ENCODE peak calls at places on chromosome 3, in ten cellular contexts. U is mammary epithelial cell, N is left lung, R is MCF 10A, C is cardiac fibroblast, W is neural crest cell, Y is AG04450, V is glutamatergic neuron, L is left ventricle myocardium inferior, A is ovary. T is an unnamed sample.

GRCh38 chr3:9951598-9951961 is 628 bp downstream of the PRRT3 start:
- DNase-seq in C (no peak), L (no peak), R (no peak), N (no peak), A (no peak), Y (no peak), U (no peak), W (no peak), V (no peak), T (no peak)

GRCh38 chr3:126508539-126508938 is 9.0 kb downstream of the UROC1 start:
- DNase-seq in R (no peak), C (peak), N (no peak), V (peak), A (no peak), L (no peak), W (no peak), Y (no peak), U (no peak), T (peak)

GRCh38 chr3:47603332-47603731 is 24.7 kb upstream of the CSPG5 start:
- DNase-seq in V (no peak), N (no peak), Y (no peak), U (peak), A (no peak), C (no peak), L (no peak), W (no peak), R (no peak), T (no peak)

GRCh38 chr3:95172549-95172948 is 1109.7 kb downstream of the NSUN3 start:
- DNase-seq in N (no peak), R (no peak), U (no peak), A (no peak), C (no peak), W (no peak), V (no peak), Y (no peak), L (no peak), T (no peak)

GRCh38 chr3:32493437-32494414 is 8.9 kb downstream of the CMTM6 start:
- DNase-seq in C (peak), V (no peak), L (no peak), W (no peak), U (peak), A (no peak), Y (no peak), R (no peak), N (no peak), T (no peak)

GRCh38 chr3:33075996-33076395 is 20.9 kb downstream of the GLB1 start:
- DNase-seq in V (no peak), N (no peak), L (no peak), R (no peak), U (no peak), C (peak), Y (no peak), W (no peak), A (no peak), T (no peak)

GRCh38 chr3:160801386-160802118 is 45.5 kb downstream of the PPM1L start:
- DNase-seq in Y (no peak), N (peak), V (no peak), A (no peak), W (no peak), R (peak), L (peak), U (no peak), C (peak), T (no peak)

GRCh38 chr3:100226712-100227429 is 33.9 kb upstream of the TBC1D23 start:
- DNase-seq in W (no peak), U (no peak), V (no peak), Y (no peak), R (peak), C (peak), A (no peak), N (no peak), L (no peak), T (no peak)

GRCh38 chr3:120615863-120616599 is 19.9 kb downstream of the NDUFB4 start:
- DNase-seq in W (no peak), V (peak), A (no peak), L (peak), C (peak), R (no peak), Y (no peak), U (no peak), N (peak), T (no peak)

GRCh38 chr3:32110233-32110760 is 3.9 kb downstream of the GPD1L start:
- DNase-seq in U (no peak), V (no peak), Y (no peak), C (no peak), N (no peak), A (no peak), W (no peak), R (no peak), L (no peak), T (no peak)

GRCh38 chr3:55343486-55344357 is 143.4 kb downstream of the WNT5A start:
- DNase-seq in N (no peak), A (no peak), U (no peak), W (no peak), R (no peak), Y (no peak), L (no peak), C (peak), V (no peak), T (no peak)

GRCh38 chr3:44114142-44114541 is 127.5 kb upstream of the TOPAZ1 start:
- DNase-seq in A (no peak), V (peak), C (peak), R (no peak), W (peak), N (no peak), U (no peak), L (peak), Y (no peak), T (no peak)

GRCh38 chr3:139020868-139021234 is at the start of gene PRR23B:
- DNase-seq in U (no peak), Y (no peak), W (no peak), N (no peak), A (no peak), C (no peak), L (no peak), R (no peak), V (no peak), T (no peak)

GRCh38 chr3:117553461-117553860 is 843.9 kb downstream of the TUSC7 start:
- DNase-seq in C (peak), U (no peak), A (no peak), R (peak), N (no peak), Y (no peak), W (no peak), L (no peak), V (no peak), T (no peak)

GRCh38 chr3:18779704-18780103 is 354.6 kb upstream of the SATB1 start:
- DNase-seq in A (no peak), Y (no peak), C (no peak), N (no peak), L (no peak), U (no peak), W (no peak), R (no peak), V (no peak), T (no peak)

GRCh38 chr3:6631376-6631775 is 229.5 kb upstream of the GRM7 start:
- DNase-seq in N (no peak), R (no peak), L (no peak), W (no peak), U (no peak), A (no peak), V (no peak), C (no peak), Y (no peak), T (no peak)

GRCh38 chr3:33159234-33159633 is 45.4 kb downstream of the CRTAP start:
- DNase-seq in N (no peak), Y (no peak), A (no peak), R (no peak), W (no peak), U (no peak), V (no peak), L (no peak), C (no peak), T (no peak)

GRCh38 chr3:9940746-9941145 is 7.1 kb downstream of the CRELD1 start:
- DNase-seq in A (no peak), R (no peak), V (no peak), N (no peak), W (no peak), U (no peak), C (no peak), Y (no peak), L (no peak), T (no peak)

GRCh38 chr3:36417237-36417636 is 36.9 kb downstream of the STAC start:
- DNase-seq in U (no peak), N (no peak), L (no peak), W (no peak), R (no peak), C (no peak), Y (no peak), A (no peak), V (no peak), T (no peak)

GRCh38 chr3:5304789-5305680 is 117.5 kb downstream of the EDEM1 start:
- DNase-seq in N (no peak), A (no peak), C (peak), W (peak), R (peak), U (peak), L (no peak), V (peak), Y (no peak), T (no peak)

GRCh38 chr3:64612916-64613526 is 74.8 kb downstream of the ADAMTS9 start:
- DNase-seq in Y (no peak), A (no peak), W (no peak), R (no peak), N (no peak), V (peak), C (no peak), U (no peak), L (no peak), T (no peak)

GRCh38 chr3:186472466-186473008 is 71.6 kb downstream of the CRYGS start:
- DNase-seq in U (no peak), Y (no peak), V (no peak), R (no peak), C (no peak), W (no peak), N (no peak), L (no peak), A (no peak), T (no peak)

GRCh38 chr3:140186421-140186920 is 251.5 kb downstream of the CLSTN2 start:
- DNase-seq in U (peak), Y (no peak), N (no peak), A (no peak), W (no peak), R (peak), C (peak), V (no peak), L (no peak), T (no peak)

GRCh38 chr3:124126446-124127017 is 134.6 kb upstream of the ROPN1 start:
- DNase-seq in A (no peak), W (no peak), L (no peak), Y (no peak), N (no peak), R (no peak), V (no peak), C (no peak), U (no peak), T (no peak)

GRCh38 chr3:146558811-146559210 is 14.4 kb upstream of the PLSCR1 start:
- DNase-seq in Y (no peak), A (no peak), W (no peak), R (no peak), N (no peak), C (no peak), V (no peak), U (no peak), L (no peak), T (no peak)

GRCh38 chr3:155352900-155353490 is 59.5 kb upstream of the STRIT1 start:
- DNase-seq in N (no peak), A (no peak), W (no peak), V (no peak), C (peak), U (peak), L (no peak), R (peak), Y (no peak), T (no peak)

GRCh38 chr3:125594581-125595011 is 701 bp downstream of the OSBPL11 start:
- DNase-seq in V (no peak), A (peak), N (peak), L (peak), W (peak), C (no peak), R (no peak), U (peak), Y (no peak), T (no peak)

GRCh38 chr3:187673012-187673411 is 2.8 kb upstream of the SST start:
- DNase-seq in W (no peak), U (peak), A (no peak), L (no peak), V (no peak), C (no peak), N (no peak), Y (no peak), R (no peak), T (no peak)

GRCh38 chr3:187677604-187678003 is 7.4 kb upstream of the SST start:
- DNase-seq in N (no peak), R (no peak), C (no peak), W (no peak), L (no peak), A (no peak), V (no peak), U (no peak), Y (no peak), T (no peak)

GRCh38 chr3:187684444-187684843 is 14.2 kb upstream of the SST start:
- DNase-seq in V (no peak), U (no peak), N (no peak), Y (no peak), C (no peak), W (no peak), L (no peak), A (no peak), R (no peak), T (no peak)

GRCh38 chr3:187679638-187680396 is 9.6 kb upstream of the SST start:
- DNase-seq in R (peak), W (peak), U (peak), N (peak), C (peak), V (peak), Y (peak), L (peak), A (peak), T (no peak)

GRCh38 chr3:187678869-187679268 is 8.7 kb upstream of the SST start:
- DNase-seq in Y (peak), C (peak), A (peak), R (peak), V (peak), W (peak), U (peak), N (no peak), L (no peak), T (no peak)
- TF ChIP-seq CTCF in Y (peak), C (peak), A (no peak), R (peak), V (peak), W (peak), U (peak), N (peak), L (peak), T (peak)

GRCh38 chr3:190721330-190721729 is 141.2 kb downstream of the GMNC start:
- DNase-seq in R (no peak), W (no peak), A (no peak), U (no peak), N (no peak), V (no peak), L (no peak), C (peak), Y (no peak), T (no peak)
- TF ChIP-seq CTCF in R (no peak), W (no peak), A (no peak), U (no peak), N (no peak), V (no peak), L (no peak), C (no peak), Y (no peak), T (no peak)

DNA sequence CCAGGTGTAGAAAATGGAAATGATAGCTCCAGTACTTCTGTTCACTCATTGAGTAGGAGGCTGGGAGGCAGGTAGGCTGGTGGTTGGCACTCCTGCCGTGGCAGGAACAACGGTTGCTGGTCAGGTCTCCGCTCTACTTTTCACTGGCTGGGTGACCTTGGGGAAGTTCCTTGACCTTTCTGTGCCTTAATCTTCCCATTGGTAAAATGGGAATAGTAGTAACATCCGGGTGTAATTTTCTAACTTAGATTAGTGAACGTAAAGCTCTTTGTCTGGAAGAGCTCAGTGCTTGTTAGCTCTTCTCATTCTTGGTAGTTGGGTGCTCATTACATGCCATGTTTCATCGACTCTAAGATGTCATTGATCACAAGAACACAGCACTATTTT is 45.8 kb upstream of the FLNB start:
- DNase-seq in Y (no peak), A (no peak), V (no peak), W (no peak), L (no peak), C (no peak), U (no peak), R (no peak), N (no peak), T (no peak)
- TF ChIP-seq CTCF in Y (no peak), A (no peak), V (no peak), W (no peak), L (no peak), C (no peak), U (no peak), R (no peak), N (no peak), T (no peak)

GRCh38 chr3:71926690-71927089 is 141.7 kb upstream of the PROK2 start:
- DNase-seq in N (no peak), W (no peak), A (no peak), C (no peak), R (no peak), V (no peak), Y (no peak), L (no peak), U (no peak), T (no peak)

GRCh38 chr3:71931930-71932329 is 147.0 kb upstream of the PROK2 start:
- DNase-seq in W (no peak), R (no peak), L (no peak), Y (no peak), U (peak), N (no peak), V (no peak), C (no peak), A (no peak), T (no peak)

GRCh38 chr3:71928215-71928614 is 143.3 kb upstream of the PROK2 start:
- DNase-seq in Y (no peak), U (no peak), N (no peak), A (no peak), R (no peak), C (no peak), W (no peak), V (no peak), L (no peak), T (no peak)

GRCh38 chr3:71927505-71928066 is 142.6 kb upstream of the PROK2 start:
- DNase-seq in Y (no peak), V (no peak), U (no peak), C (no peak), W (no peak), N (no peak), R (no peak), L (no peak), A (no peak), T (no peak)

GRCh38 chr3:71930056-71930991 is 145.4 kb upstream of the PROK2 start:
- DNase-seq in L (no peak), W (no peak), C (peak), V (no peak), N (no peak), A (no peak), Y (no peak), R (peak), U (peak), T (no peak)
- TF ChIP-seq CTCF in L (no peak), W (peak), C (peak), V (no peak), N (no peak), A (no peak), Y (peak), R (peak), U (peak), T (peak)

T was measured in chondrocyte.